ENCODE peak calls at places on chromosomes 11 and 22, in nine cellular contexts. One of them, this sample, is unnamed.

GRCh38 chr22:30859714-30860095 is 108.9 kb downstream of the MORC2 start:
- DNase-seq in suprapubic skin: peak; percentile 20
- DNase-seq in transverse colon: no peak
- DNase-seq in K562: peak; percentile 1
- DNase-seq in GM12878: no peak
- DNase-seq in esophagus muscularis mucosa: peak; percentile 88
- DNase-seq in HepG2: no peak
- DNase-seq in SK-N-SH: no peak
- DNase-seq in sigmoid colon: no peak
- DNase-seq in this sample: no peak

GRCh38 chr11:128715691-128716153 is 21.9 kb downstream of the FLI1 start:
- DNase-seq in suprapubic skin: no peak
- DNase-seq in transverse colon: no peak
- DNase-seq in K562: no peak
- DNase-seq in GM12878: no peak
- DNase-seq in esophagus muscularis mucosa: no peak
- DNase-seq in HepG2: no peak
- DNase-seq in SK-N-SH: no peak
- DNase-seq in sigmoid colon: no peak
- DNase-seq in this sample: no peak

GRCh38 chr11:1953489-1954284 is 6.6 kb downstream of the MRPL23 start:
- DNase-seq in suprapubic skin: peak; percentile 22
- DNase-seq in transverse colon: no peak
- DNase-seq in K562: no peak
- DNase-seq in GM12878: no peak
- DNase-seq in esophagus muscularis mucosa: no peak
- DNase-seq in HepG2: no peak
- DNase-seq in SK-N-SH: no peak
- DNase-seq in sigmoid colon: peak; percentile 38
- DNase-seq in this sample: no peak

GRCh38 chr22:30212363-30212995 is 34.1 kb downstream of the LIF start:
- DNase-seq in suprapubic skin: peak; percentile 85
- DNase-seq in transverse colon: peak; percentile 29
- DNase-seq in K562: no peak
- DNase-seq in GM12878: no peak
- DNase-seq in esophagus muscularis mucosa: no peak
- DNase-seq in HepG2: peak; percentile 96
- DNase-seq in SK-N-SH: peak; percentile 30
- DNase-seq in sigmoid colon: peak; percentile 82
- DNase-seq in this sample: peak; percentile 87

GRCh38 chr22:22167791-22168189 is 76.8 kb upstream of the VPREB1 start:
- DNase-seq in suprapubic skin: no peak
- DNase-seq in transverse colon: peak; percentile 56
- DNase-seq in K562: no peak
- DNase-seq in GM12878: peak; percentile 79
- DNase-seq in esophagus muscularis mucosa: peak; percentile 57
- DNase-seq in HepG2: no peak
- DNase-seq in SK-N-SH: no peak
- DNase-seq in sigmoid colon: no peak
- DNase-seq in this sample: no peak

GRCh38 chr11:61950035-61950547 is at the start of gene BEST1:
- DNase-seq in suprapubic skin: no peak
- DNase-seq in transverse colon: no peak
- DNase-seq in K562: no peak
- DNase-seq in GM12878: no peak
- DNase-seq in esophagus muscularis mucosa: no peak
- DNase-seq in HepG2: no peak
- DNase-seq in SK-N-SH: no peak
- DNase-seq in sigmoid colon: no peak
- DNase-seq in this sample: no peak

GRCh38 chr11:104380358-104380757 is 216.4 kb upstream of the PDGFD start:
- DNase-seq in suprapubic skin: no peak
- DNase-seq in transverse colon: no peak
- DNase-seq in K562: no peak
- DNase-seq in GM12878: no peak
- DNase-seq in esophagus muscularis mucosa: no peak
- DNase-seq in HepG2: no peak
- DNase-seq in SK-N-SH: no peak
- DNase-seq in sigmoid colon: no peak
- DNase-seq in this sample: no peak

GRCh38 chr11:537622-538430 is 499 bp downstream of the LRRC56 start:
- DNase-seq in suprapubic skin: peak; percentile 66
- DNase-seq in transverse colon: no peak
- DNase-seq in K562: no peak
- DNase-seq in GM12878: no peak
- DNase-seq in esophagus muscularis mucosa: no peak
- DNase-seq in HepG2: no peak
- DNase-seq in SK-N-SH: no peak
- DNase-seq in sigmoid colon: peak; percentile 60
- DNase-seq in this sample: no peak

GRCh38 chr22:25235547-25236290 is 16.3 kb downstream of the CRYBB2 start:
- DNase-seq in suprapubic skin: no peak
- DNase-seq in transverse colon: peak; percentile 78
- DNase-seq in K562: peak; percentile 99
- DNase-seq in GM12878: no peak
- DNase-seq in esophagus muscularis mucosa: no peak
- DNase-seq in HepG2: peak; percentile 71
- DNase-seq in SK-N-SH: peak; percentile 100
- DNase-seq in sigmoid colon: no peak
- DNase-seq in this sample: peak; percentile 85

GRCh38 chr11:21429401-21429800 is 760.0 kb downstream of the NELL1 start:
- DNase-seq in suprapubic skin: no peak
- DNase-seq in transverse colon: no peak
- DNase-seq in K562: no peak
- DNase-seq in GM12878: no peak
- DNase-seq in esophagus muscularis mucosa: no peak
- DNase-seq in HepG2: no peak
- DNase-seq in SK-N-SH: no peak
- DNase-seq in sigmoid colon: no peak
- DNase-seq in this sample: no peak
- H3K4me3 ChIP-seq in suprapubic skin: no peak overlapping the region
- H3K4me3 ChIP-seq in transverse colon: no peak overlapping the region
- H3K4me3 ChIP-seq in K562: no peak overlapping the region
- H3K4me3 ChIP-seq in GM12878: no peak overlapping the region
- H3K4me3 ChIP-seq in esophagus muscularis mucosa: no peak overlapping the region
- H3K4me3 ChIP-seq in HepG2: no peak overlapping the region
- H3K4me3 ChIP-seq in SK-N-SH: no peak overlapping the region
- H3K4me3 ChIP-seq in sigmoid colon: no peak overlapping the region
- H3K4me3 ChIP-seq in this sample: no peak overlapping the region

DNA sequence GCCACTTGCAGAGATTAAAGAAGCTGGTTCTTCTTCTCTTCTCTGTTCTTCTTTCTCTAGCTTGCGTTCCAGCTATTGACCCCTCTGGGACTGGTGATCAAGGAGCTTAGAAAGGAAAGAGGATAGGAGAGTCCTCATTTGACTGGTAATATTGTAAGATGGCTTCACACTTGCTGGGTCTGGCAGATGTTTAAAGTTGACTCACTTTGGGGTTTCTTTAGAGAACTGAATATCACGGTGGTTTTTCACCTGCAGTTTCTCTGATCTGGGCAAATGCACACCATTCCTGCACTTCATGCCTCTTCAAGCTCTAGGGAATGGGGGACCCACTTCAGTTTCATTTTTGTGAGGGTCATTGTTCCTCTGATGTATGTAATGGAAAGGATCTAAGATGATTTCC is 41.8 kb upstream of the DEUP1 start:
- DNase-seq in suprapubic skin: no peak
- DNase-seq in transverse colon: no peak
- DNase-seq in K562: no peak
- DNase-seq in GM12878: peak; percentile 8
- DNase-seq in esophagus muscularis mucosa: no peak
- DNase-seq in HepG2: no peak
- DNase-seq in SK-N-SH: no peak
- DNase-seq in sigmoid colon: no peak
- DNase-seq in this sample: no peak
- TF ChIP-seq POLR2AphosphoS5 in suprapubic skin: no peak
- TF ChIP-seq POLR2AphosphoS5 in transverse colon: no peak
- TF ChIP-seq POLR2AphosphoS5 in K562: no peak
- TF ChIP-seq POLR2AphosphoS5 in GM12878: no peak
- TF ChIP-seq POLR2AphosphoS5 in esophagus muscularis mucosa: no peak
- TF ChIP-seq POLR2AphosphoS5 in HepG2: no peak
- TF ChIP-seq POLR2AphosphoS5 in SK-N-SH: no peak
- TF ChIP-seq POLR2AphosphoS5 in sigmoid colon: no peak
- TF ChIP-seq POLR2AphosphoS5 in this sample: no peak

DNA sequence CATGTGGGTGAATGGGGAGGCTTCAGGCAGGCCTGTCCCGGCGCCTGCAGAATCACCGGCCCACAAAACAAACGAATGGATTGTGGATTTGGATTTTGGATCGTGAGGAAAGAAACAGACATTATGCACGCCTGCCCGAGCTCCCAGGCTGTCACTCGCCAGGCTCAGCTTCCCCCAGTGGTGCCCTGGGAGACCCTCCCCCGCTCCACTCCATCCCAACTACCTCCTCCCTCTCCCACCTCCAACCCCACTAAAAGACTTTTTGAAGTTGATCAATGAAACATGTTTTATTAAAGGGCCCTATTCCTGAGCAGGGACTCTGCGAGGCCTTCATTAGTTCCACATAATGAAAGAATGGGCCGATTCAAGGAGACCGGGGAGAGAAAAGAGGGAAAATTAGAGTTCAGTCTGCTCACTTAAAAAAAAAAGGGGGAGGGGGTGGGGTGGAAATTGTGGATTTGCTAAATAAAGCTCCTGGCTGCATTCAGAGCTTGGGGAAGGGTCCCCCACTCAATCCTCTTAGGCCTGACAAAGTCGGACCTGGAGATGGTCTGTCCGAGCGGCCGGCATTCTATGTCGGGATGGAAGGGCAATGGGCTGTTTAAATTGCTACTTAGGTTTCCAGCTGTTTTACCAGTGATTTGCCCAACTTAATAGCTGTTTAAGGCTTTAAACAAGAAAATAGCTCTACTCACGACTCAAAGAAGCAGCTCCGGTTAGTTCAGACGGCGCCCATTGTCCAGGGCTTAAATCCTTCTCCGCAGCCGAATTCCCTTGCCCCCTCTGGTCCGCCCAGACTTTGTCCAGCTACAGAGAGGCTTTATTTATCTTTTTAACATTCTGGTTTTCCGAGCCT is 20.6 kb upstream of the SCUBE1 start:
- DNase-seq in suprapubic skin: no peak
- DNase-seq in transverse colon: no peak
- DNase-seq in K562: no peak
- DNase-seq in GM12878: no peak
- DNase-seq in esophagus muscularis mucosa: no peak
- DNase-seq in HepG2: no peak
- DNase-seq in SK-N-SH: no peak
- DNase-seq in sigmoid colon: no peak
- DNase-seq in this sample: no peak
- TF ChIP-seq EP300 in suprapubic skin: no peak
- TF ChIP-seq EP300 in transverse colon: no peak
- TF ChIP-seq EP300 in K562: no peak
- TF ChIP-seq EP300 in GM12878: no peak
- TF ChIP-seq EP300 in esophagus muscularis mucosa: no peak
- TF ChIP-seq EP300 in HepG2: no peak
- TF ChIP-seq EP300 in SK-N-SH: no peak
- TF ChIP-seq EP300 in sigmoid colon: no peak
- TF ChIP-seq EP300 in this sample: no peak

GRCh38 chr22:46076651-46077339 is 73.5 kb upstream of the PPARA start:
- DNase-seq in suprapubic skin: peak; percentile 79
- DNase-seq in transverse colon: peak; percentile 28
- DNase-seq in K562: no peak
- DNase-seq in GM12878: no peak
- DNase-seq in esophagus muscularis mucosa: no peak
- DNase-seq in HepG2: no peak
- DNase-seq in SK-N-SH: no peak
- DNase-seq in sigmoid colon: peak; percentile 84
- DNase-seq in this sample: peak; percentile 59
- H3K4me3 ChIP-seq in suprapubic skin: peak overlapping the region; percentile 79
- H3K4me3 ChIP-seq in transverse colon: peak overlapping the region; percentile 0
- H3K4me3 ChIP-seq in K562: no peak overlapping the region
- H3K4me3 ChIP-seq in GM12878: no peak overlapping the region
- H3K4me3 ChIP-seq in esophagus muscularis mucosa: peak overlapping the region; percentile 90
- H3K4me3 ChIP-seq in HepG2: no peak overlapping the region
- H3K4me3 ChIP-seq in SK-N-SH: peak overlapping the region; percentile 90
- H3K4me3 ChIP-seq in sigmoid colon: peak overlapping the region; percentile 88
- H3K4me3 ChIP-seq in this sample: peak overlapping the region; percentile 83

GRCh38 chr22:37692627-37693285 is 4.1 kb upstream of the TRIOBP start:
- DNase-seq in suprapubic skin: no peak
- DNase-seq in transverse colon: no peak
- DNase-seq in K562: no peak
- DNase-seq in GM12878: no peak
- DNase-seq in esophagus muscularis mucosa: no peak
- DNase-seq in HepG2: no peak
- DNase-seq in SK-N-SH: no peak
- DNase-seq in sigmoid colon: no peak
- DNase-seq in this sample: no peak
- TF ChIP-seq POLR2AphosphoS5 in suprapubic skin: no peak
- TF ChIP-seq POLR2AphosphoS5 in transverse colon: no peak
- TF ChIP-seq POLR2AphosphoS5 in K562: no peak
- TF ChIP-seq POLR2AphosphoS5 in GM12878: peak; percentile 64
- TF ChIP-seq POLR2AphosphoS5 in esophagus muscularis mucosa: no peak
- TF ChIP-seq POLR2AphosphoS5 in HepG2: no peak
- TF ChIP-seq POLR2AphosphoS5 in SK-N-SH: no peak
- TF ChIP-seq POLR2AphosphoS5 in sigmoid colon: no peak
- TF ChIP-seq POLR2AphosphoS5 in this sample: no peak

DNA sequence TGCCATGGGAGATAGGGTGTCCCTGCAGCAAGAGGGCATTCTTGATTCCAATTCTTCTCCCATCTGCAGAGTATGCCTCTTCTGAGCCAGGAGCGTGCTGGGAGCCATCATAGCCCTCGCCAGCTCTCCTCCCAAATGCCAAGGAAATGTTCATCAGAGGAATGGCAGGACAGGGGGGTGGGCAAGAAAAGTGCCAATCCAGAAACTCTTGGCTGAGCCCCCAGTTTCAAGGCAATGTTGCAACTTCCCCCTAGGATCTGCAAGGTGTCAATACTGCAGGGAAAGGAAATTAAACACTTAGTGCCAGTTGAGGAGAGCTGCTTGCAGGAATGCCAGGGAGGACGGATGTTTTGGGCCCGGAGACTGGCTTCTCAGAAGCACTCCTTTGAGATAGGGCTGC is 94.8 kb upstream of the PRDM11 start:
- DNase-seq in suprapubic skin: no peak
- DNase-seq in transverse colon: no peak
- DNase-seq in K562: no peak
- DNase-seq in GM12878: no peak
- DNase-seq in esophagus muscularis mucosa: no peak
- DNase-seq in HepG2: no peak
- DNase-seq in SK-N-SH: no peak
- DNase-seq in sigmoid colon: no peak
- DNase-seq in this sample: no peak
- TF ChIP-seq EP300 in suprapubic skin: no peak
- TF ChIP-seq EP300 in transverse colon: no peak
- TF ChIP-seq EP300 in K562: no peak
- TF ChIP-seq EP300 in GM12878: no peak
- TF ChIP-seq EP300 in esophagus muscularis mucosa: no peak
- TF ChIP-seq EP300 in HepG2: no peak
- TF ChIP-seq EP300 in SK-N-SH: no peak
- TF ChIP-seq EP300 in sigmoid colon: no peak
- TF ChIP-seq EP300 in this sample: no peak

DNA sequence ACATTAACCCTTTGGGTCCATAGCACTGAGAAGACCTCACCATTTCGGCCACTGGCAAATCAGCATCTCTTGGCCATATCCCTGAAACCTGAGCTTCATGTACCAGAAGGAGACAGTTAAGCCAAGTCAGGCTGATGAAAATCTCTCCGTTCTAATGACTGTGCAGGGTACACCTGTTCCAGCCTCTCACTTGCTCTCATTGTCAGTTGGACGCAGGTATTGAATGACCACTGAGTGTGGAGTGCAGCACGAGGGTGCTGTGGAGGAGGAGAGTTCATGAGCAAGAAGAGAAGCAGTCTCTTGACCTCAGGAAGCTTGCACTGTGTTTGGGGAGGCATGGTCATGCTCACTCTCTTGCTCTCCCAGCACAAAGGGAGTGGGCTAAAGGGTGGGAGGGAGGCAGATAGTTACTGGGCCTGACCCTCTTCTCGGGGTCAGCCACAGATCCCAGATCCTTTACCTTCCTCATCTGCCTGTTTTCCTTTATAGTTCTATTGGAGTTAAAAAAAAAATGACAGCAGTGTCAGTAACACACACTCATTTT is 65.2 kb downstream of the ZBTB16 start:
- DNase-seq in suprapubic skin: no peak
- DNase-seq in transverse colon: no peak
- DNase-seq in K562: no peak
- DNase-seq in GM12878: no peak
- DNase-seq in esophagus muscularis mucosa: no peak
- DNase-seq in HepG2: no peak
- DNase-seq in SK-N-SH: no peak
- DNase-seq in sigmoid colon: no peak
- DNase-seq in this sample: no peak
- H3K4me3 ChIP-seq in suprapubic skin: no peak overlapping the region
- H3K4me3 ChIP-seq in transverse colon: no peak overlapping the region
- H3K4me3 ChIP-seq in K562: no peak overlapping the region
- H3K4me3 ChIP-seq in GM12878: no peak overlapping the region
- H3K4me3 ChIP-seq in esophagus muscularis mucosa: no peak overlapping the region
- H3K4me3 ChIP-seq in HepG2: no peak overlapping the region
- H3K4me3 ChIP-seq in SK-N-SH: no peak overlapping the region
- H3K4me3 ChIP-seq in sigmoid colon: no peak overlapping the region
- H3K4me3 ChIP-seq in this sample: no peak overlapping the region